ENCODE peak calls at places on chromosomes 7 and 10, in seven cellular contexts. R is Calu3; S is cardiac fibroblast; Z is stimulated activated CD8-positive, alpha-beta memory T cell treated with anti-CD3 and anti-CD28 coated beads, Interleukin-2, amount 100 ng/mL, for 1 hour; I is endothelial cell; H is posterior cingulate gyrus; A is foreskin fibroblast. W is an unnamed sample.

GRCh38 chr7:36456135-36456534 is 66.5 kb downstream of the ANLN start:
- DNase-seq in R (no peak), S (no peak), Z (no peak), I (no peak), H (no peak), A (no peak), W (no peak)

GRCh38 chr10:17175551-17175950 is 25.9 kb downstream of the TRDMT1 start:
- DNase-seq in R (peak), S (peak), Z (no peak), I (no peak), H (no peak), A (peak), W (no peak)

GRCh38 chr10:2119316-2119715 is 382.0 kb upstream of the ADARB2 start:
- DNase-seq in R (no peak), S (no peak), Z (no peak), I (no peak), H (no peak), A (no peak), W (no peak)

GRCh38 chr10:105252908-105253307 is 611.8 kb downstream of the SORCS3 start:
- DNase-seq in R (no peak), S (no peak), Z (no peak), I (no peak), H (no peak), A (no peak), W (no peak)

GRCh38 chr7:120272896-120273475 is at the start of gene KCND2:
- DNase-seq in R (peak), S (no peak), Z (no peak), I (peak), H (no peak), A (no peak), W (peak)

GRCh38 chr10:125160856-125161569 is 650 bp upstream of the CTBP2 start:
- DNase-seq in R (peak), S (peak), Z (no peak), I (peak), H (peak), A (peak), W (peak)

GRCh38 chr7:143042159-143042820 is 9.9 kb upstream of the OR6V1 start:
- DNase-seq in R (no peak), S (no peak), Z (no peak), I (no peak), H (no peak), A (no peak), W (no peak)

GRCh38 chr7:27141591-27142561 is 1.6 kb downstream of the HOXA5 start:
- DNase-seq in R (no peak), S (no peak), Z (no peak), I (peak), H (no peak), A (no peak), W (no peak)

GRCh38 chr10:37856881-37857286 is 526 bp downstream of the ZNF248 start:
- DNase-seq in R (peak), S (no peak), Z (no peak), I (peak), H (no peak), A (no peak), W (no peak)

GRCh38 chr10:75480374-75480773 is 49.0 kb downstream of the LRMDA start:
- DNase-seq in R (no peak), S (no peak), Z (no peak), I (no peak), H (no peak), A (no peak), W (no peak)

GRCh38 chr10:102727037-102727818 is 12.8 kb downstream of the SFXN2 start:
- DNase-seq in R (no peak), S (no peak), Z (no peak), I (no peak), H (no peak), A (no peak), W (no peak)

GRCh38 chr7:12137283-12137682 is 73.8 kb upstream of the TMEM106B start:
- DNase-seq in R (no peak), S (peak), Z (no peak), I (no peak), H (no peak), A (no peak), W (no peak)

GRCh38 chr7:41232086-41232485 is 470.8 kb downstream of the INHBA start:
- DNase-seq in R (no peak), S (peak), Z (no peak), I (no peak), H (no peak), A (peak), W (no peak)

GRCh38 chr7:107394301-107394700 is 75.6 kb upstream of the GPR22 start:
- DNase-seq in R (no peak), S (peak), Z (no peak), I (no peak), H (no peak), A (no peak), W (no peak)